ENCODE peak calls at places on chromosomes 6 and 20, in seven cellular contexts. One of them, this sample, is unnamed.

GRCh38 chr20:39778431-39778830 is 816.3 kb downstream of the DHX35 start:
- DNase-seq in T-helper 1 cell: no peak
- DNase-seq in endodermal cell: no peak
- DNase-seq in NCI-H524 treated with DMSO at 0.1 percent for 48 hours: no peak
- DNase-seq in T-cell: no peak
- DNase-seq in gastrocnemius medialis: no peak
- DNase-seq in stomach: no peak
- DNase-seq in this sample: no peak

GRCh38 chr20:13586133-13586532 is 52.6 kb downstream of the TASP1 start:
- DNase-seq in T-helper 1 cell: no peak
- DNase-seq in endodermal cell: no peak
- DNase-seq in NCI-H524 treated with DMSO at 0.1 percent for 48 hours: no peak
- DNase-seq in T-cell: no peak
- DNase-seq in gastrocnemius medialis: no peak
- DNase-seq in stomach: no peak
- DNase-seq in this sample: no peak

GRCh38 chr20:53582574-53583351 is 10.9 kb downstream of the ZNF217 start:
- DNase-seq in T-helper 1 cell: peak
- DNase-seq in endodermal cell: peak
- DNase-seq in NCI-H524 treated with DMSO at 0.1 percent for 48 hours: no peak
- DNase-seq in T-cell: peak
- DNase-seq in gastrocnemius medialis: peak
- DNase-seq in stomach: peak
- DNase-seq in this sample: peak

GRCh38 chr6:34546551-34547321 is 9.4 kb downstream of the SPDEF start:
- DNase-seq in T-helper 1 cell: no peak
- DNase-seq in endodermal cell: no peak
- DNase-seq in NCI-H524 treated with DMSO at 0.1 percent for 48 hours: peak
- DNase-seq in T-cell: no peak
- DNase-seq in gastrocnemius medialis: no peak
- DNase-seq in stomach: peak
- DNase-seq in this sample: no peak

GRCh38 chr20:13458860-13459451 is 179.8 kb downstream of the TASP1 start:
- DNase-seq in T-helper 1 cell: peak
- DNase-seq in endodermal cell: peak
- DNase-seq in NCI-H524 treated with DMSO at 0.1 percent for 48 hours: no peak
- DNase-seq in T-cell: no peak
- DNase-seq in gastrocnemius medialis: peak
- DNase-seq in stomach: no peak
- DNase-seq in this sample: peak

GRCh38 chr20:62143118-62143975 is at the start of the genes PSMA7 and SS18L1:
- DNase-seq in T-helper 1 cell: peak
- DNase-seq in endodermal cell: peak
- DNase-seq in NCI-H524 treated with DMSO at 0.1 percent for 48 hours: peak
- DNase-seq in T-cell: peak
- DNase-seq in gastrocnemius medialis: peak
- DNase-seq in stomach: peak
- DNase-seq in this sample: peak

GRCh38 chr6:96836579-96837137 is 619 bp downstream of the GPR63 start:
- DNase-seq in T-helper 1 cell: no peak
- DNase-seq in endodermal cell: no peak
- DNase-seq in NCI-H524 treated with DMSO at 0.1 percent for 48 hours: no peak
- DNase-seq in T-cell: no peak
- DNase-seq in gastrocnemius medialis: no peak
- DNase-seq in stomach: no peak
- DNase-seq in this sample: no peak

GRCh38 chr6:127058936-127059335 is 59.5 kb upstream of the RSPO3 start:
- DNase-seq in T-helper 1 cell: no peak
- DNase-seq in endodermal cell: no peak
- DNase-seq in NCI-H524 treated with DMSO at 0.1 percent for 48 hours: no peak
- DNase-seq in T-cell: no peak
- DNase-seq in gastrocnemius medialis: no peak
- DNase-seq in stomach: no peak
- DNase-seq in this sample: no peak

GRCh38 chr6:87522686-87523085 is 49.9 kb downstream of the SLC35A1 start:
- DNase-seq in T-helper 1 cell: no peak
- DNase-seq in endodermal cell: no peak
- DNase-seq in NCI-H524 treated with DMSO at 0.1 percent for 48 hours: no peak
- DNase-seq in T-cell: no peak
- DNase-seq in gastrocnemius medialis: no peak
- DNase-seq in stomach: no peak
- DNase-seq in this sample: no peak

GRCh38 chr6:5866547-5867051 is 140.1 kb downstream of the NRN1 start:
- DNase-seq in T-helper 1 cell: peak
- DNase-seq in endodermal cell: no peak
- DNase-seq in NCI-H524 treated with DMSO at 0.1 percent for 48 hours: peak
- DNase-seq in T-cell: no peak
- DNase-seq in gastrocnemius medialis: no peak
- DNase-seq in stomach: no peak
- DNase-seq in this sample: peak

GRCh38 chr6:126914172-126914571 is 204.3 kb upstream of the RSPO3 start:
- DNase-seq in T-helper 1 cell: no peak
- DNase-seq in endodermal cell: no peak
- DNase-seq in NCI-H524 treated with DMSO at 0.1 percent for 48 hours: no peak
- DNase-seq in T-cell: no peak
- DNase-seq in gastrocnemius medialis: no peak
- DNase-seq in stomach: no peak
- DNase-seq in this sample: no peak

GRCh38 chr6:71698698-71699097 is 187.7 kb upstream of the RIMS1 start:
- DNase-seq in T-helper 1 cell: no peak
- DNase-seq in endodermal cell: no peak
- DNase-seq in NCI-H524 treated with DMSO at 0.1 percent for 48 hours: no peak
- DNase-seq in T-cell: no peak
- DNase-seq in gastrocnemius medialis: no peak
- DNase-seq in stomach: no peak
- DNase-seq in this sample: no peak

GRCh38 chr6:148548065-148548748 is 198.6 kb upstream of the UST start:
- DNase-seq in T-helper 1 cell: no peak
- DNase-seq in endodermal cell: no peak
- DNase-seq in NCI-H524 treated with DMSO at 0.1 percent for 48 hours: no peak
- DNase-seq in T-cell: no peak
- DNase-seq in gastrocnemius medialis: no peak
- DNase-seq in stomach: no peak
- DNase-seq in this sample: no peak

GRCh38 chr6:110547266-110547964 is 71.0 kb upstream of the SLC22A16 start:
- DNase-seq in T-helper 1 cell: no peak
- DNase-seq in endodermal cell: no peak
- DNase-seq in NCI-H524 treated with DMSO at 0.1 percent for 48 hours: no peak
- DNase-seq in T-cell: no peak
- DNase-seq in gastrocnemius medialis: no peak
- DNase-seq in stomach: no peak
- DNase-seq in this sample: no peak

GRCh38 chr6:89433637-89434499 is 916 bp downstream of the ANKRD6 start:
- DNase-seq in T-helper 1 cell: peak
- DNase-seq in endodermal cell: peak
- DNase-seq in NCI-H524 treated with DMSO at 0.1 percent for 48 hours: peak
- DNase-seq in T-cell: no peak
- DNase-seq in gastrocnemius medialis: no peak
- DNase-seq in stomach: peak
- DNase-seq in this sample: peak

GRCh38 chr6:151389640-151390275 is 1.6 kb downstream of the ZBTB2 start:
- DNase-seq in T-helper 1 cell: no peak
- DNase-seq in endodermal cell: no peak
- DNase-seq in NCI-H524 treated with DMSO at 0.1 percent for 48 hours: peak
- DNase-seq in T-cell: no peak
- DNase-seq in gastrocnemius medialis: peak
- DNase-seq in stomach: peak
- DNase-seq in this sample: peak

GRCh38 chr6:22643780-22644179 is 74.4 kb downstream of the HDGFL1 start:
- DNase-seq in T-helper 1 cell: no peak
- DNase-seq in endodermal cell: no peak
- DNase-seq in NCI-H524 treated with DMSO at 0.1 percent for 48 hours: no peak
- DNase-seq in T-cell: no peak
- DNase-seq in gastrocnemius medialis: no peak
- DNase-seq in stomach: no peak
- DNase-seq in this sample: no peak

GRCh38 chr6:25590986-25591385 is 61.0 kb upstream of the SCGN start:
- DNase-seq in T-helper 1 cell: no peak
- DNase-seq in endodermal cell: no peak
- DNase-seq in NCI-H524 treated with DMSO at 0.1 percent for 48 hours: no peak
- DNase-seq in T-cell: no peak
- DNase-seq in gastrocnemius medialis: no peak
- DNase-seq in stomach: no peak
- DNase-seq in this sample: no peak

GRCh38 chr20:53793783-53794383 is 200.2 kb upstream of the ZNF217 start:
- DNase-seq in T-helper 1 cell: no peak
- DNase-seq in endodermal cell: no peak
- DNase-seq in NCI-H524 treated with DMSO at 0.1 percent for 48 hours: no peak
- DNase-seq in T-cell: no peak
- DNase-seq in gastrocnemius medialis: no peak
- DNase-seq in stomach: no peak
- DNase-seq in this sample: no peak

GRCh38 chr20:39700527-39700926 is 738.4 kb downstream of the DHX35 start:
- DNase-seq in T-helper 1 cell: no peak
- DNase-seq in endodermal cell: no peak
- DNase-seq in NCI-H524 treated with DMSO at 0.1 percent for 48 hours: no peak
- DNase-seq in T-cell: no peak
- DNase-seq in gastrocnemius medialis: no peak
- DNase-seq in stomach: no peak
- DNase-seq in this sample: no peak

GRCh38 chr6:107185570-107185969 is 70.3 kb upstream of the BEND3 start:
- DNase-seq in T-helper 1 cell: no peak
- DNase-seq in endodermal cell: peak
- DNase-seq in NCI-H524 treated with DMSO at 0.1 percent for 48 hours: no peak
- DNase-seq in T-cell: no peak
- DNase-seq in gastrocnemius medialis: no peak
- DNase-seq in stomach: no peak
- DNase-seq in this sample: no peak

GRCh38 chr6:34389034-34389433 is 3.4 kb downstream of the NUDT3 start:
- DNase-seq in T-helper 1 cell: no peak
- DNase-seq in endodermal cell: no peak
- DNase-seq in NCI-H524 treated with DMSO at 0.1 percent for 48 hours: no peak
- DNase-seq in T-cell: no peak
- DNase-seq in gastrocnemius medialis: no peak
- DNase-seq in stomach: no peak
- DNase-seq in this sample: no peak

GRCh38 chr20:48771542-48771941 is 56.3 kb downstream of the PREX1 start:
- DNase-seq in T-helper 1 cell: no peak
- DNase-seq in endodermal cell: no peak
- DNase-seq in NCI-H524 treated with DMSO at 0.1 percent for 48 hours: no peak
- DNase-seq in T-cell: no peak
- DNase-seq in gastrocnemius medialis: no peak
- DNase-seq in stomach: no peak
- DNase-seq in this sample: no peak

GRCh38 chr20:10350188-10350842 is 83.7 kb downstream of the MKKS start:
- DNase-seq in T-helper 1 cell: no peak
- DNase-seq in endodermal cell: no peak
- DNase-seq in NCI-H524 treated with DMSO at 0.1 percent for 48 hours: no peak
- DNase-seq in T-cell: no peak
- DNase-seq in gastrocnemius medialis: no peak
- DNase-seq in stomach: no peak
- DNase-seq in this sample: no peak

GRCh38 chr20:52649727-52650126 is 322.4 kb upstream of the TSHZ2 start:
- DNase-seq in T-helper 1 cell: no peak
- DNase-seq in endodermal cell: no peak
- DNase-seq in NCI-H524 treated with DMSO at 0.1 percent for 48 hours: no peak
- DNase-seq in T-cell: no peak
- DNase-seq in gastrocnemius medialis: no peak
- DNase-seq in stomach: no peak
- DNase-seq in this sample: no peak

GRCh38 chr20:36153204-36153603 is 1.3 kb upstream of the EPB41L1 start:
- DNase-seq in T-helper 1 cell: no peak
- DNase-seq in endodermal cell: no peak
- DNase-seq in NCI-H524 treated with DMSO at 0.1 percent for 48 hours: no peak
- DNase-seq in T-cell: no peak
- DNase-seq in gastrocnemius medialis: no peak
- DNase-seq in stomach: no peak
- DNase-seq in this sample: no peak

GRCh38 chr6:128519931-128520435 is 416 bp downstream of the PTPRK start:
- DNase-seq in T-helper 1 cell: peak
- DNase-seq in endodermal cell: peak
- DNase-seq in NCI-H524 treated with DMSO at 0.1 percent for 48 hours: peak
- DNase-seq in T-cell: peak
- DNase-seq in gastrocnemius medialis: peak
- DNase-seq in stomach: peak
- DNase-seq in this sample: no peak

GRCh38 chr6:30399390-30400058 is 54.6 kb downstream of the RPP21 start:
- DNase-seq in T-helper 1 cell: no peak
- DNase-seq in endodermal cell: no peak
- DNase-seq in NCI-H524 treated with DMSO at 0.1 percent for 48 hours: no peak
- DNase-seq in T-cell: no peak
- DNase-seq in gastrocnemius medialis: no peak
- DNase-seq in stomach: no peak
- DNase-seq in this sample: no peak

This sample was measured in OCI-LY7.